ENCODE peak calls at places on chromosome 5, in eight cellular contexts. Y is adrenal gland, C is body of pancreas, X is upper lobe of left lung, P is HCT116, J is tibial nerve, L is A549, O is ovary. M is an unnamed sample.

GRCh38 chr5:41410307-41410706 is 100.1 kb downstream of the PLCXD3 start:
- DNase-seq in X (no peak), J (no peak), O (no peak), L (no peak), P (no peak), Y (no peak), C (no peak), M (no peak)

GRCh38 chr5:157476699-157477408 is 16.8 kb downstream of the NIPAL4 start:
- DNase-seq in Y (peak; percentile 48), P (peak; percentile 45), C (peak; percentile 46), L (peak; percentile 87), O (no peak), X (no peak), J (peak; percentile 49), M (peak; percentile 67)

GRCh38 chr5:35659556-35659955 is 41.9 kb downstream of the SPEF2 start:
- DNase-seq in P (no peak), J (no peak), Y (no peak), X (no peak), C (no peak), O (no peak), L (no peak), M (no peak)

GRCh38 chr5:179257190-179257741 is 88.0 kb downstream of the ADAMTS2 start:
- DNase-seq in P (no peak), C (no peak), L (no peak), X (peak; percentile 18), J (no peak), O (peak; percentile 67), Y (peak; percentile 27), M (peak; percentile 71)

GRCh38 chr5:369151-369939 is 47.8 kb downstream of the AHRR start:
- DNase-seq in X (peak; percentile 19), O (no peak), L (no peak), Y (no peak), P (no peak), C (no peak), J (peak; percentile 4), M (peak; percentile 10)

GRCh38 chr5:981466-981865 is 27.1 kb upstream of the NKD2 start:
- DNase-seq in C (no peak), Y (no peak), X (no peak), O (no peak), J (no peak), P (no peak), L (no peak), M (no peak)

GRCh38 chr5:135559342-135559741 is 19.4 kb downstream of the CXCL14 start:
- DNase-seq in X (no peak), P (peak; percentile 38), J (no peak), C (no peak), Y (no peak), O (no peak), L (peak; percentile 44), M (peak; percentile 80)

GRCh38 chr5:178137991-178138390 is 7.2 kb downstream of the RMND5B start:
- DNase-seq in J (no peak), O (no peak), C (no peak), P (no peak), Y (no peak), X (no peak), L (no peak), M (no peak)

GRCh38 chr5:14187660-14188059 is 44.5 kb downstream of the TRIO start:
- DNase-seq in J (no peak), Y (no peak), P (no peak), C (no peak), O (no peak), X (no peak), L (no peak), M (no peak)

GRCh38 chr5:154176191-154176590 is 14.3 kb upstream of the GALNT10 start:
- DNase-seq in J (no peak), P (no peak), O (no peak), L (no peak), C (no peak), X (no peak), Y (no peak), M (no peak)

GRCh38 chr5:170339780-170340167 is 42.2 kb upstream of the LCP2 start:
- DNase-seq in O (no peak), J (no peak), L (no peak), X (no peak), Y (no peak), C (no peak), P (no peak), M (no peak)

GRCh38 chr5:14945450-14945849 is 73.9 kb upstream of the ANKH start:
- DNase-seq in C (no peak), L (no peak), J (no peak), X (no peak), Y (no peak), P (no peak), O (no peak), M (no peak)

GRCh38 chr5:29193972-29194371 is 1999.5 kb upstream of the CDH6 start:
- DNase-seq in O (no peak), J (no peak), P (no peak), Y (no peak), C (no peak), L (no peak), X (no peak), M (no peak)

GRCh38 chr5:128111818-128112448 is 28.4 kb downstream of the SLC12A2 start:
- DNase-seq in X (no peak), P (no peak), Y (no peak), L (no peak), C (no peak), O (no peak), J (no peak), M (no peak)

GRCh38 chr5:1155191-1156032 is 43.5 kb upstream of the SLC12A7 start:
- DNase-seq in C (peak; percentile 40), O (no peak), X (no peak), J (no peak), Y (no peak), L (no peak), P (no peak), M (no peak)

GRCh38 chr5:13307480-13307879 is 637.0 kb downstream of the DNAH5 start:
- DNase-seq in C (no peak), P (no peak), Y (no peak), J (no peak), L (no peak), X (no peak), O (no peak), M (no peak)

GRCh38 chr5:172106511-172107356 is 81.3 kb downstream of the STK10 start:
- DNase-seq in X (peak; percentile 55), O (peak; percentile 83), L (peak; percentile 58), J (peak; percentile 72), C (peak; percentile 71), P (no peak), Y (peak; percentile 67), M (peak; percentile 78)

GRCh38 chr5:124043456-124043855 is 531.5 kb downstream of the CSNK1G3 start:
- DNase-seq in O (no peak), X (no peak), C (no peak), J (no peak), L (peak; percentile 7), Y (no peak), P (peak; percentile 28), M (no peak)

GRCh38 chr5:178205010-178205748 is 846 bp downstream of the HNRNPAB start:
- DNase-seq in O (peak; percentile 84), C (peak; percentile 82), P (no peak), J (peak; percentile 70), L (peak; percentile 82), X (peak; percentile 90), Y (peak; percentile 82), M (peak; percentile 83)

GRCh38 chr5:132883261-132883834 is 9.9 kb downstream of the LEAP2 start:
- DNase-seq in X (peak; percentile 66), J (peak; percentile 18), O (no peak), P (peak; percentile 52), L (peak; percentile 60), Y (peak; percentile 69), C (peak; percentile 71), M (peak; percentile 67)

GRCh38 chr5:51043740-51044139 is 339.5 kb upstream of the ISL1 start:
- DNase-seq in X (no peak), C (no peak), O (no peak), Y (no peak), L (no peak), J (no peak), P (no peak), M (no peak)

DNA sequence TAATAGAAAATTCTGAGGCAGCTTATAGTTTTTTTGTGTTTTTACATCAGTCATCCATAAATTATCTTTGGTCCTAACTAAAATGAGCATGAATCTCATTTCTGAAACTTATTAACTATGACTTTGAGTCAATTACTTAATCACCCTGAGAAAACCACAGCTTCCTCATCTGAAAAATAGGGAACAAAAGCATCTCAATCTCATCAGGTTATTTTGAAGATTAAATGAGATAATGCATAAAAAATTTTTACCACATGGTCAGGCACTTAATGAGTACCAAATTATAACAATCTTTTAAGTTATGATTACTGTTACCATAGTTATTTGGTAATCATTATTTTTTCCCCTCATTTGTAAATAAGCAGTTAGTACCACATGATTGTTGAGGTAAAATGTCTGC is 279.1 kb downstream of the MAST4 start:
- DNase-seq in C (no peak), J (no peak), Y (no peak), L (no peak), P (no peak), O (no peak), X (no peak), M (no peak)
- TF ChIP-seq POLR2A in C (no peak), J (no peak), Y (no peak), L (no peak), P (no peak), O (no peak), X (no peak), M (no peak)

GRCh38 chr5:138663009-138663408 is 87.8 kb upstream of the HSPA9 start:
- DNase-seq in L (no peak), X (no peak), Y (no peak), O (no peak), P (no peak), C (no peak), J (no peak), M (no peak)
- H3K4me3 ChIP-seq in L (no peak overlapping the region), X (no peak overlapping the region), Y (no peak overlapping the region), O (no peak overlapping the region), P (no peak overlapping the region), C (no peak overlapping the region), J (no peak overlapping the region), M (no peak overlapping the region)

DNA sequence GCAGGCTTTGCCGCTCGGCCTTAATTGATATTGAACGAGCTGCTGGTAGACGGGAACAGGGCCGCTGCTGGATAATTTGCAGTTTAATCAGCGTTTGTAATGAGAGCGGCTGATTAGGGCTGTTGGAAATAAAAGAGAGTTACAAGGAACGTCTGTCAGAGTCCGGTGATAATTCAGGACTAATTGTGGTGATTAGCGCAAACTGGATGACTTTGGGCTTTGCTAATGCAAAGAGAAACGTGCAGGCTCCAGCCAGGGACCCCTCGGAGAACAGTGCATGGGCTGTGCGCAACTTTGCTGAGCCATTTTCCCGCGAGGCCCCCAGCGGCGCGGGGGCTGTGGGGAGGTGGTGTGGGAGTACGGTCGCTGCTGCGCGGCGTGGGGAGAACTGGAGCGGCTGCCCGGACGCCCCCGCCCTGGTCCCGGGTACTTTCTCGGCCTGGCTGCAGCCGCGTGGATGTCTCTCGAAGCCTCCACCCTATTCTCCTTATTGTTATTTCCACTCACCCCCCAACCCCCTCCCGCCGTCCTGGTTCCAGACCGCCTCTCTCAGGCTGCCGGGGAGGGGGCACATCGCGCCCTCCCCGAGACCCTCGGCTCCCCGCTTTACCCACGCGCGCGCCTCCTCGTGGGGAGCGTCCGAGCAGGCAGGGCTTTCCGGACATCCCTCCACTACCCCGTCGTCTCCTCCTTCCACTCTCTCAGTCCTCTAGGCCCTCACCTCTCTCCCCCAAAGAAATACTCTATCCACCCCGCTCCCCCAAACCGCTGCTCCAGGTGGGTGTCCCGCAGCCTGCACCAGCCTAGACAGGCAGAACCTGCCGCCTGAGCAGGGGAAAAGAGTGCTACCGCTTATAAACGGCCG is 68.5 kb upstream of the TBCA start:
- DNase-seq in P (no peak), L (no peak), O (peak; percentile 39), X (no peak), Y (no peak), J (no peak), C (no peak), M (peak; percentile 19)
- TF ChIP-seq POLR2A in P (no peak), L (no peak), O (no peak), X (no peak), Y (no peak), J (no peak), C (no peak), M (no peak)

GRCh38 chr5:55037816-55038379 is 13.8 kb downstream of the GZMK start:
- DNase-seq in P (no peak), O (no peak), J (no peak), X (no peak), L (no peak), Y (no peak), C (no peak), M (no peak)
- H3K4me3 ChIP-seq in P (no peak overlapping the region), O (no peak overlapping the region), J (no peak overlapping the region), X (no peak overlapping the region), L (no peak overlapping the region), Y (no peak overlapping the region), C (no peak overlapping the region), M (no peak overlapping the region)